ENCODE peak calls at places on chromosomes 1 and 21, in five cellular contexts. X is neuronal stem cell, W is DND-41, Z is Peyer's patch, E is cardiac muscle cell. F is an unnamed sample. For H3K27me3, the result is how much of the 10 kb centered on the place peaks cover.

GRCh38 chr1:10832703-10833102 is 36.3 kb upstream of the CASZ1 start:
- DNase-seq in X (no peak), W (no peak), Z (no peak), E (no peak), F (no peak)

GRCh38 chr1:121586369-121587229 is 401.8 kb downstream of the SRGAP2C start:
- DNase-seq in X (no peak), W (peak), Z (no peak), E (no peak), F (no peak)

GRCh38 chr1:174626031-174627020 is 178.6 kb downstream of the GPR52 start:
- DNase-seq in X (no peak), W (no peak), Z (no peak), E (no peak), F (peak)

GRCh38 chr1:242146640-242147039 is 147.7 kb upstream of the MAP1LC3C start:
- DNase-seq in X (no peak), W (no peak), Z (no peak), E (no peak), F (no peak)

GRCh38 chr21:29279531-29279930 is 19.2 kb upstream of the BACH1 start:
- DNase-seq in X (no peak), W (no peak), Z (no peak), E (no peak), F (no peak)

GRCh38 chr1:237841485-237841884 is 49.2 kb downstream of the ZP4 start:
- DNase-seq in X (no peak), W (no peak), Z (no peak), E (no peak), F (no peak)

GRCh38 chr1:226019550-226019949 is 20.4 kb upstream of the SDE2 start:
- DNase-seq in X (no peak), W (no peak), Z (no peak), E (no peak), F (no peak)

GRCh38 chr1:75257424-75257823 is 123.2 kb downstream of the LHX8 start:
- DNase-seq in X (no peak), W (no peak), Z (no peak), E (peak), F (no peak)

GRCh38 chr21:37430184-37430821 is 63.7 kb downstream of the DYRK1A start:
- DNase-seq in X (no peak), W (peak), Z (no peak), E (no peak), F (no peak)

GRCh38 chr21:44910229-44911065 is 10.3 kb downstream of the ITGB2 start:
- DNase-seq in X (no peak), W (peak), Z (no peak), E (no peak), F (no peak)

GRCh38 chr21:44911066-44911383 is 9.7 kb downstream of the ITGB2 start:
- DNase-seq in X (no peak), W (no peak), Z (no peak), E (no peak), F (no peak)

GRCh38 chr21:44912158-44912473 is 8.6 kb downstream of the ITGB2 start:
- DNase-seq in X (no peak), W (peak), Z (no peak), E (no peak), F (no peak)

GRCh38 chr21:44909719-44910118 is 11.0 kb downstream of the ITGB2 start:
- DNase-seq in X (no peak), W (no peak), Z (no peak), E (no peak), F (no peak)

DNA sequence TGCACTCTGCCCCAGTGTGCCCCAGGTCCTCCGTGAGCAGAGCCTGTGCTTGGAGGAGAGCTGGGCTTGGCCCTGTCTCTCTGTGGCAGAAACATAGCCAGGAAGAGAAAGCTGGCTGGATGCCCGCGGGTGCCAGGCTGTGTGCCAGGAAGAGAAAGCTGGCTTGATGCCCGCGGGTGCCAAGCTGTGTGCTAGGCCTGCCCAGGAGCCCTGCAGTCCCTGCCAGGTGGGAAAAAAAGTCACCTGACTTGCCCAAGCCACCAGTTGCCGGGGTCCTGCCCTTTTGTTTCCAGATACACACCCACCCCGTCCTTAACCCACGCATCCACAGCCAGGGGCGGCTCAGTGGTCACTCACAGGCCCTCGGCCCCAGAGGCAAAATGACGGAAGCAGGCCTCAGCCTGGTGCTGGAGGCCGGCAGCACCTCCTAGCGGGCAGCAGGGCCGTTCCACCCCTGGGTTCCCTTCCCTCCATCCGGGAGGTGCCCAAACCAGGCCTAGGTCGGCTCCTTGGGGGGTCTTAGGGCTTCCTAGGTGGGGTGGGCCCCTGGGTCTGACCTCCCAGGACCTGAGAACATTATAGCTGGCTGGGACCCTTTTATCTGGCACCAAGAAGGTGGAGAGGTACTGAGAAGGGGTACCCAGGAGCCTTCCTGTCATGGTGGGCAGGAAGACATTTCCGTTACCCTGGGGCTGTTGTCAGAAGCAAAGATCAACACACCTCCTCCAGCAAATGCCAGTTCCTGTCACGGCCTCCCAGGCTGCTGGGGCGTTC is 9.1 kb downstream of the ITGB2 start:
- DNase-seq in X (no peak), W (peak), Z (no peak), E (no peak), F (no peak)
- H3K27me3 ChIP-seq in X (under half), W (under half), Z (under half), E (under half), F (half or more)

GRCh38 chr1:2937805-2938204 is 83.5 kb upstream of the ACTRT2 start:
- DNase-seq in X (no peak), W (no peak), Z (no peak), E (no peak), F (no peak)
- H3K27me3 ChIP-seq in X (under half), W (under half), Z (under half), E (under half), F (under half)

GRCh38 chr1:32917521-32917920 is 16.3 kb upstream of the TMEM54 start:
- DNase-seq in X (no peak), W (no peak), Z (no peak), E (no peak), F (no peak)

GRCh38 chr1:32924881-32925344 is 23.7 kb upstream of the TMEM54 start:
- DNase-seq in X (peak), W (no peak), Z (no peak), E (peak), F (no peak)

GRCh38 chr1:32919811-32920733 is 18.9 kb upstream of the TMEM54 start:
- DNase-seq in X (no peak), W (peak), Z (no peak), E (no peak), F (peak)

GRCh38 chr1:32918166-32918565 is 17.0 kb upstream of the TMEM54 start:
- DNase-seq in X (no peak), W (no peak), Z (no peak), E (peak), F (no peak)

GRCh38 chr1:32920833-32921232 is 19.6 kb upstream of the TMEM54 start:
- DNase-seq in X (no peak), W (no peak), Z (no peak), E (no peak), F (no peak)
- H3K27me3 ChIP-seq in X (under half), W (under half), Z (under half), E (under half), F (under half)

DNA sequence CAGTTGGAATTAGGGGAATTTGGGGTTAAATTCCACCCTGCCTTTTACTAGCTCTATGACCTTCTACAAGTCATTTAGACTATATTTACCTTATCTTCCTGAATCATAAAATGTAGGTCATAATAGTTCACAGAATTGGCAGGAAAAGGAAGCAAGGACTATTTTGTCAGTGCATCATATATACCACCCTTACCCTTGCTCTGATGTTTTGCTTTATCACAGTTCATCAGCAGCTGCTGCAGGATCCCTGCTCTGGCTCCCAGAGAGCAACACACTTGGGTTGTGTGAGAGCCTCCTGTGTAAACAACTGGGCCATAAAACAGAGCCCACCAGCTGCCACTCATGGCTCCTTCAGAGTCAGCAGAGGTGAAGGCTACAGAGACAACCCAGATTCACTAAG is 631.6 kb upstream of the CAMK1G start:
- DNase-seq in X (no peak), W (no peak), Z (no peak), E (no peak), F (no peak)
- H3K27me3 ChIP-seq in X (under half), W (under half), Z (under half), E (under half), F (under half)

GRCh38 chr1:18893120-18893519 is 9.2 kb downstream of the ALDH4A1 start:
- DNase-seq in X (no peak), W (no peak), Z (no peak), E (no peak), F (no peak)
- H3K27me3 ChIP-seq in X (under half), W (under half), Z (under half), E (under half), F (under half)

GRCh38 chr21:34270406-34270805 is 93.4 kb upstream of the KCNE2 start:
- DNase-seq in X (no peak), W (no peak), Z (no peak), E (no peak), F (no peak)
- H3K27me3 ChIP-seq in X (under half), W (under half), Z (under half), E (under half), F (under half)

GRCh38 chr1:2949966-2950925 is 71.0 kb upstream of the ACTRT2 start:
- DNase-seq in X (no peak), W (no peak), Z (no peak), E (no peak), F (no peak)
- H3K27me3 ChIP-seq in X (under half), W (under half), Z (under half), E (under half), F (under half)

F was measured in IMR-90.